ENCODE peak calls at places on chromosomes 12 and 14, in seven cellular contexts. One of them, this sample, is unnamed.

GRCh38 chr12:110860833-110861291 is 14.1 kb downstream of the CCDC63 start:
- DNase-seq in kidney tubule cell: no peak
- DNase-seq in trophoblast cell: no peak
- DNase-seq in mammary epithelial cell: no peak
- DNase-seq in NCI-H526: no peak
- DNase-seq in mucosa of gallbladder: no peak
- DNase-seq in COR-L47: no peak
- DNase-seq in this sample: no peak

GRCh38 chr12:48816148-48816854 is 2.0 kb upstream of the CACNB3 start:
- DNase-seq in kidney tubule cell: peak
- DNase-seq in trophoblast cell: no peak
- DNase-seq in mammary epithelial cell: no peak
- DNase-seq in NCI-H526: no peak
- DNase-seq in mucosa of gallbladder: no peak
- DNase-seq in COR-L47: no peak
- DNase-seq in this sample: no peak

GRCh38 chr14:92929689-92930608 is 7.0 kb downstream of the CHGA start:
- DNase-seq in kidney tubule cell: no peak
- DNase-seq in trophoblast cell: no peak
- DNase-seq in mammary epithelial cell: no peak
- DNase-seq in NCI-H526: no peak
- DNase-seq in mucosa of gallbladder: no peak
- DNase-seq in COR-L47: no peak
- DNase-seq in this sample: no peak

GRCh38 chr12:48952691-48953090 is 4.6 kb downstream of the ARF3 start:
- DNase-seq in kidney tubule cell: no peak
- DNase-seq in trophoblast cell: no peak
- DNase-seq in mammary epithelial cell: no peak
- DNase-seq in NCI-H526: no peak
- DNase-seq in mucosa of gallbladder: no peak
- DNase-seq in COR-L47: no peak
- DNase-seq in this sample: no peak

GRCh38 chr12:132827763-132828703 is 636 bp downstream of the GOLGA3 start:
- DNase-seq in kidney tubule cell: peak
- DNase-seq in trophoblast cell: peak
- DNase-seq in mammary epithelial cell: peak
- DNase-seq in NCI-H526: peak
- DNase-seq in mucosa of gallbladder: no peak
- DNase-seq in COR-L47: no peak
- DNase-seq in this sample: no peak

GRCh38 chr14:77125275-77126073 is 16.1 kb downstream of the ZDHHC22 start:
- DNase-seq in kidney tubule cell: no peak
- DNase-seq in trophoblast cell: no peak
- DNase-seq in mammary epithelial cell: no peak
- DNase-seq in NCI-H526: peak
- DNase-seq in mucosa of gallbladder: no peak
- DNase-seq in COR-L47: no peak
- DNase-seq in this sample: no peak

GRCh38 chr14:32468955-32469354 is 139.9 kb downstream of the AKAP6 start:
- DNase-seq in kidney tubule cell: peak
- DNase-seq in trophoblast cell: peak
- DNase-seq in mammary epithelial cell: peak
- DNase-seq in NCI-H526: no peak
- DNase-seq in mucosa of gallbladder: no peak
- DNase-seq in COR-L47: no peak
- DNase-seq in this sample: no peak

GRCh38 chr12:67222302-67222701 is 46.9 kb upstream of the CAND1 start:
- DNase-seq in kidney tubule cell: peak
- DNase-seq in trophoblast cell: peak
- DNase-seq in mammary epithelial cell: peak
- DNase-seq in NCI-H526: peak
- DNase-seq in mucosa of gallbladder: no peak
- DNase-seq in COR-L47: peak
- DNase-seq in this sample: no peak

GRCh38 chr12:59040651-59041050 is 120.3 kb upstream of the LRIG3 start:
- DNase-seq in kidney tubule cell: peak
- DNase-seq in trophoblast cell: peak
- DNase-seq in mammary epithelial cell: peak
- DNase-seq in NCI-H526: no peak
- DNase-seq in mucosa of gallbladder: no peak
- DNase-seq in COR-L47: peak
- DNase-seq in this sample: no peak

GRCh38 chr12:28938581-28939301 is 210.3 kb upstream of the FAR2 start:
- DNase-seq in kidney tubule cell: peak
- DNase-seq in trophoblast cell: no peak
- DNase-seq in mammary epithelial cell: no peak
- DNase-seq in NCI-H526: no peak
- DNase-seq in mucosa of gallbladder: no peak
- DNase-seq in COR-L47: no peak
- DNase-seq in this sample: no peak

GRCh38 chr12:11827096-11827841 is 177.8 kb downstream of the ETV6 start:
- DNase-seq in kidney tubule cell: peak
- DNase-seq in trophoblast cell: peak
- DNase-seq in mammary epithelial cell: no peak
- DNase-seq in NCI-H526: peak
- DNase-seq in mucosa of gallbladder: no peak
- DNase-seq in COR-L47: no peak
- DNase-seq in this sample: no peak

GRCh38 chr12:25151476-25151875 is 43.5 kb downstream of the DNAI7 start:
- DNase-seq in kidney tubule cell: peak
- DNase-seq in trophoblast cell: peak
- DNase-seq in mammary epithelial cell: peak
- DNase-seq in NCI-H526: no peak
- DNase-seq in mucosa of gallbladder: peak
- DNase-seq in COR-L47: no peak
- DNase-seq in this sample: no peak

GRCh38 chr12:68487721-68488309 is 122.9 kb upstream of the RAP1B start:
- DNase-seq in kidney tubule cell: no peak
- DNase-seq in trophoblast cell: no peak
- DNase-seq in mammary epithelial cell: no peak
- DNase-seq in NCI-H526: no peak
- DNase-seq in mucosa of gallbladder: no peak
- DNase-seq in COR-L47: no peak
- DNase-seq in this sample: no peak

GRCh38 chr14:61469771-61470170 is 148.4 kb downstream of the PRKCH start:
- DNase-seq in kidney tubule cell: no peak
- DNase-seq in trophoblast cell: no peak
- DNase-seq in mammary epithelial cell: no peak
- DNase-seq in NCI-H526: no peak
- DNase-seq in mucosa of gallbladder: no peak
- DNase-seq in COR-L47: no peak
- DNase-seq in this sample: no peak

GRCh38 chr12:66900616-66901015 is 221.7 kb upstream of the GRIP1 start:
- DNase-seq in kidney tubule cell: no peak
- DNase-seq in trophoblast cell: no peak
- DNase-seq in mammary epithelial cell: no peak
- DNase-seq in NCI-H526: no peak
- DNase-seq in mucosa of gallbladder: no peak
- DNase-seq in COR-L47: peak
- DNase-seq in this sample: no peak

GRCh38 chr14:26163761-26164160 is 434.1 kb downstream of the NOVA1 start:
- DNase-seq in kidney tubule cell: peak
- DNase-seq in trophoblast cell: peak
- DNase-seq in mammary epithelial cell: no peak
- DNase-seq in NCI-H526: peak
- DNase-seq in mucosa of gallbladder: no peak
- DNase-seq in COR-L47: peak
- DNase-seq in this sample: no peak

GRCh38 chr12:24135158-24135850 is 185.8 kb upstream of the SOX5 start:
- DNase-seq in kidney tubule cell: no peak
- DNase-seq in trophoblast cell: no peak
- DNase-seq in mammary epithelial cell: no peak
- DNase-seq in NCI-H526: no peak
- DNase-seq in mucosa of gallbladder: no peak
- DNase-seq in COR-L47: no peak
- DNase-seq in this sample: no peak

GRCh38 chr14:61525293-61526011 is 169.9 kb upstream of the HIF1A start:
- DNase-seq in kidney tubule cell: peak
- DNase-seq in trophoblast cell: peak
- DNase-seq in mammary epithelial cell: peak
- DNase-seq in NCI-H526: no peak
- DNase-seq in mucosa of gallbladder: peak
- DNase-seq in COR-L47: no peak
- DNase-seq in this sample: no peak

GRCh38 chr14:69842671-69843407 is 36.4 kb upstream of the SMOC1 start:
- DNase-seq in kidney tubule cell: no peak
- DNase-seq in trophoblast cell: no peak
- DNase-seq in mammary epithelial cell: no peak
- DNase-seq in NCI-H526: peak
- DNase-seq in mucosa of gallbladder: no peak
- DNase-seq in COR-L47: peak
- DNase-seq in this sample: no peak

GRCh38 chr12:106633451-106633823 is 50.6 kb downstream of the RFX4 start:
- DNase-seq in kidney tubule cell: peak
- DNase-seq in trophoblast cell: peak
- DNase-seq in mammary epithelial cell: no peak
- DNase-seq in NCI-H526: no peak
- DNase-seq in mucosa of gallbladder: peak
- DNase-seq in COR-L47: no peak
- DNase-seq in this sample: no peak

GRCh38 chr14:34496679-34497513 is 34.9 kb upstream of the SPTSSA start:
- DNase-seq in kidney tubule cell: peak
- DNase-seq in trophoblast cell: peak
- DNase-seq in mammary epithelial cell: peak
- DNase-seq in NCI-H526: peak
- DNase-seq in mucosa of gallbladder: peak
- DNase-seq in COR-L47: no peak
- DNase-seq in this sample: peak

GRCh38 chr12:119578112-119578511 is 15.5 kb upstream of the TMEM233 start:
- DNase-seq in kidney tubule cell: peak
- DNase-seq in trophoblast cell: peak
- DNase-seq in mammary epithelial cell: peak
- DNase-seq in NCI-H526: no peak
- DNase-seq in mucosa of gallbladder: no peak
- DNase-seq in COR-L47: no peak
- DNase-seq in this sample: no peak

GRCh38 chr14:94290197-94290596 is 2.9 kb downstream of the SERPINA10 start:
- DNase-seq in kidney tubule cell: no peak
- DNase-seq in trophoblast cell: no peak
- DNase-seq in mammary epithelial cell: no peak
- DNase-seq in NCI-H526: no peak
- DNase-seq in mucosa of gallbladder: no peak
- DNase-seq in COR-L47: no peak
- DNase-seq in this sample: no peak

GRCh38 chr12:92208613-92209121 is 63.0 kb upstream of the BTG1 start:
- DNase-seq in kidney tubule cell: peak
- DNase-seq in trophoblast cell: peak
- DNase-seq in mammary epithelial cell: peak
- DNase-seq in NCI-H526: no peak
- DNase-seq in mucosa of gallbladder: no peak
- DNase-seq in COR-L47: no peak
- DNase-seq in this sample: no peak

GRCh38 chr12:642633-643477 is 20.4 kb downstream of the NINJ2 start:
- DNase-seq in kidney tubule cell: peak
- DNase-seq in trophoblast cell: peak
- DNase-seq in mammary epithelial cell: peak
- DNase-seq in NCI-H526: peak
- DNase-seq in mucosa of gallbladder: peak
- DNase-seq in COR-L47: peak
- DNase-seq in this sample: no peak

GRCh38 chr12:33634544-33634943 is 194.9 kb upstream of the SYT10 start:
- DNase-seq in kidney tubule cell: no peak
- DNase-seq in trophoblast cell: peak
- DNase-seq in mammary epithelial cell: no peak
- DNase-seq in NCI-H526: no peak
- DNase-seq in mucosa of gallbladder: no peak
- DNase-seq in COR-L47: no peak
- DNase-seq in this sample: no peak

GRCh38 chr12:56927281-56927680 is 6.9 kb downstream of the SDR9C7 start:
- DNase-seq in kidney tubule cell: no peak
- DNase-seq in trophoblast cell: no peak
- DNase-seq in mammary epithelial cell: no peak
- DNase-seq in NCI-H526: no peak
- DNase-seq in mucosa of gallbladder: no peak
- DNase-seq in COR-L47: no peak
- DNase-seq in this sample: peak

This sample was measured in esophagus muscularis mucosa.